ENCODE peak calls at places on chromosomes 16 and 17, in six cellular contexts. One of them, this sample, is unnamed.

GRCh38 chr17:34542700-34543336 is 36.6 kb upstream of the TMEM132E start:
- DNase-seq in lower leg skin: peak
- DNase-seq in transverse colon: peak
- DNase-seq in fibroblast of mammary gland: peak
- DNase-seq in colonic mucosa: peak
- DNase-seq in ovary: peak
- DNase-seq in this sample: no peak

GRCh38 chr16:49659356-49659755 is 196.6 kb downstream of the ZNF423 start:
- DNase-seq in fibroblast of mammary gland: no peak
- DNase-seq in lower leg skin: no peak
- DNase-seq in colonic mucosa: no peak
- DNase-seq in transverse colon: no peak
- DNase-seq in ovary: no peak
- DNase-seq in this sample: no peak

GRCh38 chr16:14436410-14436955 is 193.6 kb downstream of the PARN start:
- DNase-seq in fibroblast of mammary gland: no peak
- DNase-seq in ovary: no peak
- DNase-seq in colonic mucosa: no peak
- DNase-seq in lower leg skin: no peak
- DNase-seq in transverse colon: no peak
- DNase-seq in this sample: no peak

GRCh38 chr17:14048169-14048568 is 21.1 kb upstream of the COX10 start:
- DNase-seq in lower leg skin: no peak
- DNase-seq in colonic mucosa: no peak
- DNase-seq in transverse colon: no peak
- DNase-seq in ovary: no peak
- DNase-seq in fibroblast of mammary gland: peak
- DNase-seq in this sample: no peak

GRCh38 chr17:77821114-77821513 is 137.4 kb upstream of the TNRC6C start:
- DNase-seq in colonic mucosa: no peak
- DNase-seq in fibroblast of mammary gland: no peak
- DNase-seq in ovary: no peak
- DNase-seq in lower leg skin: no peak
- DNase-seq in transverse colon: no peak
- DNase-seq in this sample: no peak

GRCh38 chr17:17700251-17700969 is 19.2 kb downstream of the RAI1 start:
- DNase-seq in fibroblast of mammary gland: no peak
- DNase-seq in colonic mucosa: peak
- DNase-seq in transverse colon: peak
- DNase-seq in ovary: no peak
- DNase-seq in lower leg skin: no peak
- DNase-seq in this sample: no peak

GRCh38 chr17:12485361-12485911 is 180.3 kb upstream of the MYOCD start:
- DNase-seq in colonic mucosa: no peak
- DNase-seq in transverse colon: no peak
- DNase-seq in ovary: no peak
- DNase-seq in lower leg skin: no peak
- DNase-seq in fibroblast of mammary gland: no peak
- DNase-seq in this sample: no peak

GRCh38 chr17:45289316-45290268 is 27.2 kb downstream of the MAP3K14 start:
- DNase-seq in colonic mucosa: no peak
- DNase-seq in ovary: no peak
- DNase-seq in lower leg skin: no peak
- DNase-seq in transverse colon: no peak
- DNase-seq in fibroblast of mammary gland: no peak
- DNase-seq in this sample: no peak

GRCh38 chr17:1231456-1231855 is 38.8 kb upstream of the BHLHA9 start:
- DNase-seq in colonic mucosa: peak
- DNase-seq in lower leg skin: peak
- DNase-seq in ovary: no peak
- DNase-seq in transverse colon: peak
- DNase-seq in fibroblast of mammary gland: peak
- DNase-seq in this sample: no peak

GRCh38 chr16:23482778-23483177 is 27.5 kb downstream of the GGA2 start:
- DNase-seq in lower leg skin: no peak
- DNase-seq in transverse colon: no peak
- DNase-seq in ovary: no peak
- DNase-seq in colonic mucosa: no peak
- DNase-seq in fibroblast of mammary gland: no peak
- DNase-seq in this sample: no peak

GRCh38 chr17:67663445-67663844 is 54.3 kb upstream of the NOL11 start:
- DNase-seq in ovary: no peak
- DNase-seq in lower leg skin: no peak
- DNase-seq in fibroblast of mammary gland: no peak
- DNase-seq in colonic mucosa: no peak
- DNase-seq in transverse colon: no peak
- DNase-seq in this sample: no peak

GRCh38 chr17:55735784-55736405 is 13.2 kb upstream of the TMEM100 start:
- DNase-seq in fibroblast of mammary gland: peak
- DNase-seq in ovary: peak
- DNase-seq in transverse colon: peak
- DNase-seq in lower leg skin: peak
- DNase-seq in colonic mucosa: peak
- DNase-seq in this sample: no peak

GRCh38 chr16:11201498-11202259 is 54.3 kb downstream of the SOCS1 start:
- DNase-seq in lower leg skin: no peak
- DNase-seq in ovary: no peak
- DNase-seq in fibroblast of mammary gland: peak
- DNase-seq in transverse colon: no peak
- DNase-seq in colonic mucosa: no peak
- DNase-seq in this sample: peak

GRCh38 chr16:69593756-69594155 is 28.0 kb downstream of the NFAT5 start:
- DNase-seq in colonic mucosa: no peak
- DNase-seq in transverse colon: no peak
- DNase-seq in lower leg skin: no peak
- DNase-seq in fibroblast of mammary gland: no peak
- DNase-seq in ovary: no peak
- DNase-seq in this sample: no peak

GRCh38 chr17:58279016-58279671 is 1.6 kb downstream of the MPO start:
- DNase-seq in transverse colon: peak
- DNase-seq in fibroblast of mammary gland: peak
- DNase-seq in colonic mucosa: no peak
- DNase-seq in lower leg skin: no peak
- DNase-seq in ovary: no peak
- DNase-seq in this sample: no peak

GRCh38 chr17:29734640-29735039 is 111.9 kb upstream of the CORO6 start:
- DNase-seq in transverse colon: no peak
- DNase-seq in lower leg skin: no peak
- DNase-seq in colonic mucosa: no peak
- DNase-seq in fibroblast of mammary gland: no peak
- DNase-seq in ovary: no peak
- DNase-seq in this sample: no peak

GRCh38 chr16:25045696-25046381 is 30.7 kb upstream of the ARHGAP17 start:
- DNase-seq in fibroblast of mammary gland: peak
- DNase-seq in colonic mucosa: no peak
- DNase-seq in transverse colon: no peak
- DNase-seq in ovary: no peak
- DNase-seq in lower leg skin: no peak
- DNase-seq in this sample: no peak

GRCh38 chr16:84687715-84688114 is 12.1 kb upstream of the USP10 start:
- DNase-seq in transverse colon: no peak
- DNase-seq in lower leg skin: no peak
- DNase-seq in ovary: no peak
- DNase-seq in fibroblast of mammary gland: peak
- DNase-seq in colonic mucosa: no peak
- DNase-seq in this sample: peak

GRCh38 chr16:85842848-85843247 is 43.4 kb downstream of the COX4I1 start:
- DNase-seq in colonic mucosa: no peak
- DNase-seq in transverse colon: no peak
- DNase-seq in ovary: no peak
- DNase-seq in fibroblast of mammary gland: no peak
- DNase-seq in lower leg skin: no peak
- DNase-seq in this sample: no peak

GRCh38 chr17:58487589-58488427 is at the start of gene HSF5:
- DNase-seq in lower leg skin: no peak
- DNase-seq in fibroblast of mammary gland: no peak
- DNase-seq in colonic mucosa: no peak
- DNase-seq in ovary: no peak
- DNase-seq in transverse colon: peak
- DNase-seq in this sample: no peak

GRCh38 chr17:73489333-73489732 is 154.9 kb downstream of the SDK2 start:
- DNase-seq in transverse colon: no peak
- DNase-seq in ovary: no peak
- DNase-seq in colonic mucosa: no peak
- DNase-seq in fibroblast of mammary gland: no peak
- DNase-seq in lower leg skin: no peak
- DNase-seq in this sample: no peak

GRCh38 chr17:82892869-82893565 is 53.2 kb upstream of the ZNF750 start:
- DNase-seq in fibroblast of mammary gland: no peak
- DNase-seq in transverse colon: peak
- DNase-seq in colonic mucosa: no peak
- DNase-seq in lower leg skin: no peak
- DNase-seq in ovary: no peak
- DNase-seq in this sample: no peak

GRCh38 chr17:57033296-57033695 is 51.8 kb upstream of the AKAP1 start:
- DNase-seq in fibroblast of mammary gland: no peak
- DNase-seq in transverse colon: no peak
- DNase-seq in lower leg skin: no peak
- DNase-seq in colonic mucosa: peak
- DNase-seq in ovary: peak
- DNase-seq in this sample: no peak

GRCh38 chr17:32878211-32878610 is 1.3 kb upstream of the MYO1D start:
- DNase-seq in colonic mucosa: no peak
- DNase-seq in fibroblast of mammary gland: peak
- DNase-seq in transverse colon: no peak
- DNase-seq in ovary: peak
- DNase-seq in lower leg skin: peak
- DNase-seq in this sample: peak

GRCh38 chr17:63675607-63676539 is 24.1 kb downstream of the LIMD2 start:
- DNase-seq in colonic mucosa: peak
- DNase-seq in fibroblast of mammary gland: peak
- DNase-seq in transverse colon: peak
- DNase-seq in lower leg skin: peak
- DNase-seq in ovary: peak
- DNase-seq in this sample: peak

GRCh38 chr16:57510016-57510871 is 24.0 kb upstream of the DOK4 start:
- DNase-seq in ovary: no peak
- DNase-seq in lower leg skin: no peak
- DNase-seq in transverse colon: no peak
- DNase-seq in colonic mucosa: no peak
- DNase-seq in fibroblast of mammary gland: no peak
- DNase-seq in this sample: no peak

DNA sequence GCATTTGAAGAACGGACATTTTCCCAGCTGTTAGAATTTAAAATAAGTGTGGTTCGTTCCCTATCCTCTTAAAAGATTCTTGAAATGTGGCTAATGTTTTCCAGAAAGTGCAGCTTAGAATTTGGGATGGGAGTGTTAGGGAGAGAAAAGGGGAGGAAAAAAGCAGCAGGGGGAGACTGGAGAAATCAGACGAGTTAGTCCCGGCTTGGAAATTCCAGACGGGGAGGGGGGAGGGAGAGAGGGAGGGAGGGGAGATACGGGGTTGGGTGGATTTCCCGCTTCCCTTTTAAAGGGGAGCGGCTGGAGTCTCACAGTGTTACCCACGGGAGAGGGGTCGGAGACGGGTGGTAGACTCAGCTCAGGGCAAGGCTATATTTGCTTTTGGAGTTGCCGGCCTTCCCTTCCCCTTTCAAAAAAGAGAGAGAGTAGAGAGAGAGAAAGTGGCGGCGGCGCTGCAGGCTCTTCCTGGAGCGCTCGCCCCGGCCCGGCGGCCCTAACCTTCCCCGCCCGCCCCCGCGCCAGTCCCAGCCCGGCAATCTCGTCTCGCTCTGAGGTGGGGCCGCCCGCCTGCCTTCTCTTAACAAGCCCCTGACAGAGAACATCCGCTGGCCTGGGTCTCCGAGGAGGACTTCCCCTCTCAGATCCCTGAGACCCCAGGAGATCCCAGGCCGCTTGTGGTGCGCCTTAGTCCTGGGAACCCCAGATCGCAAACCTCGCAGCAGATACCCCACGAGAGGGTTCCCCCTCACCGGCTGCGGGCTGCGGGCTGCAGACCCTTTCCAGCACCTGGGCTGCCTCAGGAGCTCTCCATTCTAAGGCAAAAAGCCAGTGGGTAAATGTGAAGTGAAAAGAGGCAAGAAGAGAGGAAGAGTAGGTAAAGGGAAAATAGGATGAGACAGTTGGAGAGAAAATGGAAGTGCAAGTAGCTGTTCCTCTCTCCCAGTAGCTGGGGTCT is 6.6 kb downstream of the IGF2BP1 start:
- DNase-seq in lower leg skin: no peak
- DNase-seq in transverse colon: no peak
- DNase-seq in colonic mucosa: no peak
- DNase-seq in fibroblast of mammary gland: no peak
- DNase-seq in ovary: no peak
- DNase-seq in this sample: no peak
- H3K4me3 ChIP-seq in lower leg skin: no peak
- H3K4me3 ChIP-seq in transverse colon: no peak
- H3K4me3 ChIP-seq in colonic mucosa: no peak
- H3K4me3 ChIP-seq in fibroblast of mammary gland: no peak
- H3K4me3 ChIP-seq in ovary: no peak
- H3K4me3 ChIP-seq in this sample: no peak

GRCh38 chr16:88610080-88610479 is 28.3 kb upstream of the IL17C start:
- DNase-seq in transverse colon: no peak
- DNase-seq in fibroblast of mammary gland: no peak
- DNase-seq in ovary: no peak
- DNase-seq in colonic mucosa: no peak
- DNase-seq in lower leg skin: no peak
- DNase-seq in this sample: no peak
- TF ChIP-seq CTCF in transverse colon: no peak
- TF ChIP-seq CTCF in fibroblast of mammary gland: peak
- TF ChIP-seq CTCF in ovary: no peak
- TF ChIP-seq CTCF in colonic mucosa: no peak
- TF ChIP-seq CTCF in lower leg skin: no peak
- TF ChIP-seq CTCF in this sample: peak

DNA sequence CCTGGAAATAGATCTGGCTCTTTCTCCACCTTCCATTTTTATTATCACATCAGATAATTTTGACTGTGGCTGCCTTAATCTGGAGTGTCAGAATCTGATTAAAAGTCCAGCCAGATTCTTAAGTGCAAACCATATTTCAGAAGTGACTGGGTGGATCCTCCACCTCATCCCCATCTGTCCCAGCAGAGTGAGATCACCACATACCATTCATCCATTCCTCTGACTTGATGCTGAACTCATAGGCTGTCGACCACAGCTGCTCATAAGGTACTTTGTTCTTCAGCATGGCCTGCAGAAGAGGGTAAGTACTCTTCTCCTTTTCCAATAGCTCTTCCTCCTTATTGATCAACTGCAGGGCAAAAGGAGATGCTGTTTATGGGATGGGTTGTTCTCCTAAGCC is 53.5 kb downstream of the DNAH3 start:
- DNase-seq in colonic mucosa: no peak
- DNase-seq in transverse colon: no peak
- DNase-seq in lower leg skin: no peak
- DNase-seq in ovary: no peak
- DNase-seq in fibroblast of mammary gland: peak
- DNase-seq in this sample: no peak
- H3K4me3 ChIP-seq in colonic mucosa: no peak
- H3K4me3 ChIP-seq in transverse colon: no peak
- H3K4me3 ChIP-seq in lower leg skin: no peak
- H3K4me3 ChIP-seq in ovary: no peak
- H3K4me3 ChIP-seq in fibroblast of mammary gland: no peak
- H3K4me3 ChIP-seq in this sample: no peak

GRCh38 chr17:36004604-36005003 is 3.3 kb upstream of the CCL15 start:
- DNase-seq in transverse colon: no peak
- DNase-seq in colonic mucosa: peak
- DNase-seq in ovary: no peak
- DNase-seq in lower leg skin: no peak
- DNase-seq in fibroblast of mammary gland: no peak
- DNase-seq in this sample: no peak

GRCh38 chr17:36014946-36015345 is 2.8 kb downstream of the CCL23 start:
- DNase-seq in colonic mucosa: no peak
- DNase-seq in transverse colon: no peak
- DNase-seq in fibroblast of mammary gland: no peak
- DNase-seq in ovary: no peak
- DNase-seq in lower leg skin: no peak
- DNase-seq in this sample: no peak

GRCh38 chr17:36008998-36009665 is 7.8 kb upstream of the CCL15 start:
- DNase-seq in colonic mucosa: peak
- DNase-seq in ovary: no peak
- DNase-seq in lower leg skin: no peak
- DNase-seq in transverse colon: no peak
- DNase-seq in fibroblast of mammary gland: peak
- DNase-seq in this sample: no peak
- TF ChIP-seq CTCF in colonic mucosa: peak
- TF ChIP-seq CTCF in ovary: no peak
- TF ChIP-seq CTCF in lower leg skin: no peak
- TF ChIP-seq CTCF in transverse colon: peak
- TF ChIP-seq CTCF in fibroblast of mammary gland: peak
- TF ChIP-seq CTCF in this sample: peak

This sample was measured in AG09309.